ENCODE peak calls at places on chromosomes 1 and 21, in ten cellular contexts. K is cardiac fibroblast; C is IMR-90; H is CD8-positive, alpha-beta T cell; J is choroid plexus epithelial cell; O is neuronal stem cell; U is SJSA1; R is lung; Q is left ventricle myocardium inferior; M is pancreas. I is an unnamed sample.
A peak's percentile ranks its signal among the peaks of the same experiment; 100 is the strongest.

GRCh38 chr21:15730484-15731242 is 881 bp downstream of the USP25 start:
- DNase-seq in C (no peak), U (no peak), O (peak; percentile 30), Q (no peak), R (no peak), M (no peak), H (no peak), J (peak; percentile 23), K (no peak), I (no peak)

GRCh38 chr1:8437286-8437685 is 119.4 kb downstream of the SLC45A1 start:
- DNase-seq in K (no peak), M (no peak), Q (no peak), J (no peak), C (no peak), U (no peak), R (no peak), O (no peak), H (peak; percentile 13), I (no peak)

GRCh38 chr1:173802961-173803360 is 21.5 kb upstream of the DARS2 start:
- DNase-seq in U (no peak), C (no peak), K (no peak), J (no peak), R (no peak), H (no peak), Q (no peak), M (no peak), O (no peak), I (peak; percentile 23)

GRCh38 chr1:16207318-16208269 is 4.9 kb downstream of the ARHGEF19 start:
- DNase-seq in K (peak; percentile 22), J (no peak), U (no peak), Q (no peak), H (no peak), M (peak; percentile 49), R (no peak), C (no peak), O (no peak), I (no peak)

GRCh38 chr1:198686069-198686728 is 47.4 kb downstream of the PTPRC start:
- DNase-seq in O (peak; percentile 9), H (no peak), M (no peak), U (no peak), J (peak; percentile 70), Q (no peak), K (peak; percentile 64), C (peak; percentile 64), R (no peak), I (peak; percentile 74)

GRCh38 chr1:13517193-13517812 is 3.5 kb upstream of the LRRC38 start:
- DNase-seq in O (peak; percentile 37), H (no peak), K (peak; percentile 12), M (no peak), Q (no peak), U (no peak), J (peak; percentile 20), R (no peak), C (no peak), I (no peak)

GRCh38 chr1:22471078-22471477 is 19.4 kb downstream of the ZBTB40 start:
- DNase-seq in H (no peak), Q (peak; percentile 43), M (peak; percentile 37), O (no peak), K (peak; percentile 87), J (peak; percentile 77), R (peak; percentile 54), U (no peak), C (peak; percentile 54), I (peak; percentile 48)

GRCh38 chr1:165240486-165240885 is 116.0 kb downstream of the LMX1A start:
- DNase-seq in Q (no peak), J (no peak), C (no peak), R (no peak), H (no peak), U (no peak), M (no peak), K (no peak), O (no peak), I (no peak)

GRCh38 chr1:226678251-226678650 is 60.8 kb downstream of the ITPKB start:
- DNase-seq in K (no peak), J (no peak), M (no peak), C (no peak), R (no peak), Q (no peak), U (no peak), O (no peak), H (no peak), I (no peak)

GRCh38 chr1:68442822-68443556 is 6.8 kb downstream of the RPE65 start:
- DNase-seq in Q (no peak), K (peak; percentile 59), H (no peak), C (peak; percentile 82), R (no peak), M (peak; percentile 52), O (peak; percentile 21), J (peak; percentile 72), U (peak; percentile 52), I (peak; percentile 61)

GRCh38 chr1:90729484-90730246 is 12.6 kb upstream of the BARHL2 start:
- DNase-seq in J (no peak), U (no peak), M (no peak), R (no peak), K (no peak), C (no peak), O (no peak), H (no peak), Q (no peak), I (no peak)

GRCh38 chr1:92882817-92883216 is 51.0 kb downstream of the RPL5 start:
- DNase-seq in R (no peak), C (no peak), J (no peak), U (no peak), H (peak; percentile 72), K (no peak), O (no peak), Q (no peak), M (no peak), I (no peak)

GRCh38 chr1:33402234-33402633 is 28.7 kb downstream of the PHC2 start:
- DNase-seq in J (no peak), H (no peak), R (no peak), U (no peak), O (no peak), C (no peak), K (no peak), Q (no peak), M (no peak), I (no peak)
- H3K4me3 ChIP-seq in J (no peak overlapping the region), H (no peak overlapping the region), R (no peak overlapping the region), U (no peak overlapping the region), O (no peak overlapping the region), C (no peak overlapping the region), K (no peak overlapping the region), Q (no peak overlapping the region), M (no peak overlapping the region), I (no peak overlapping the region)

DNA sequence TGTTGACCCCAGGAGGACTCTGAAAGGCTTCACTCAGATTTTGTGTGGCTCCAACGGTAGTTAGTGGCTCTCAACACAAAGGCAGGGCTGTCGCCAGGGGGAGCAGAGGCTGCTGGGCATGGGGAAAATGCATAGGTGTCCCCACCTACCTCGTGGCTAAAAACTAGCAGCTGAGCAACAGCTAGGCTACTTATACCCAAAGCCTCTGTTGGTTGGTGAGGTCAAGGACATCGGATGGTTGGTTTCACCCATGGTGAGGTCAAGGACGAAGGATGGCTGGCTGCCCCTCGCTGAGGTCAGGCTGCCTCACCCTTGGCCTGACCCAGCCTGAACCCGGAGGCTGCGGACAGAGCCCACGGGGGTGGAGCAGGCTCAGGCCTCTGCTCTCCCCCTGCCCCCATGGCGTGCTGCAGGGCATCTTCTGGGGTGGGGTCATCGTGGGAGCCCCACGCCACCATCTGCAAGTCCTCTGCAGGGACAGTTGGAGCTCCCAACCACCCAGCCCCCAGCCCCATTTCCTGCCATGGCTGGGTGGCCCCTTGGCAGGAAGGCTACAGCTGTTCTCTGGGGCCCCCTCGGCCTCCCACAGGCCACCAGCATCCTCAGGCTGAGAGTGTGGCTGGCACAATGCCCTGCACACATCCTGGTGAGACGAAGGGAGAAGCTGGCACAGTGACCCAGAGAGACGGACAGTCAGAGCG is 8.5 kb upstream of the GNB1 start:
- DNase-seq in H (no peak), O (no peak), U (no peak), J (no peak), Q (no peak), M (no peak), C (no peak), K (no peak), R (no peak), I (no peak)
- H3K4me3 ChIP-seq in H (no peak overlapping the region), O (no peak overlapping the region), U (no peak overlapping the region), J (no peak overlapping the region), Q (no peak overlapping the region), M (no peak overlapping the region), C (no peak overlapping the region), K (no peak overlapping the region), R (no peak overlapping the region), I (no peak overlapping the region)

DNA sequence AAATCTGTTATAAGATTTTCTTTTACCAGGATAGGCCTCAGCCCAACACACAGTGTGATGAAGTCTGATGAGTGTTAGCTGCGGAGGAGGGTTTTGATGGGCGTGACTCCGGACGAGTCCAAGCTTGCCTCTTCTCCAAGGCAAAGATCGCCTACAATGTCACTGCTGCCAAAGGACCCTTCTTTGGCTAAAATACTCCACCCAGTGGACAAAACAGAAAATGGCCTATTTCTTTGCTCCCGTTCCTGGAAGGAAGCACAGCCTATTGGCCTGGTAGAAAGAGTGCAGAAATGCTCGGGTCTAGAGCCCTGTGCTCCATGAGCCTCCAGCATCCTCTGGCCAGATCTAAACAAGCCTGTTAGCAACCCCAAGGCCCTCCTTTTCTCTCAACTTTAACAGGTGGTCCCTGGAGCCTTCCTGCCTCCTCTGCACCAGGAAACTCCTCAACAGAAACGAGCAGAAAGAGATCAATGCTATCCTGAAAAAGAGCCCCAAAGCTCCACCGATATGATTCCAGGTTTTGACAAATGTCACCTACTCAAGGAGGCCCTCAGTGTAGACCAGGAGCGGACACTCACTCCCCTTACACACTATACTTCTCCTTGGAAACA is 3.4 kb upstream of the CASQ2 start:
- DNase-seq in U (peak; percentile 59), M (peak; percentile 74), C (peak; percentile 80), Q (peak; percentile 54), R (peak; percentile 52), H (no peak), K (peak; percentile 89), O (peak; percentile 76), J (peak; percentile 87), I (peak; percentile 83)
- H3K4me3 ChIP-seq in U (no peak overlapping the region), M (peak overlapping the region; percentile 2), C (no peak overlapping the region), Q (peak overlapping the region; percentile 41), R (no peak overlapping the region), H (no peak overlapping the region), K (no peak overlapping the region), O (no peak overlapping the region), J (no peak overlapping the region), I (no peak overlapping the region)

GRCh38 chr1:6957341-6957740 is 172.1 kb downstream of the CAMTA1 start:
- DNase-seq in M (no peak), R (no peak), Q (no peak), O (no peak), J (no peak), U (no peak), C (no peak), K (no peak), H (no peak), I (no peak)

GRCh38 chr1:6956488-6957159 is 171.4 kb downstream of the CAMTA1 start:
- DNase-seq in C (no peak), H (no peak), Q (no peak), M (no peak), J (no peak), K (no peak), U (no peak), O (no peak), R (no peak), I (no peak)

GRCh38 chr1:6959491-6959890 is 174.2 kb downstream of the CAMTA1 start:
- DNase-seq in C (no peak), U (no peak), O (no peak), J (no peak), M (no peak), Q (no peak), H (no peak), K (no peak), R (no peak), I (no peak)

GRCh38 chr1:6960291-6960758 is 175.1 kb downstream of the CAMTA1 start:
- DNase-seq in C (peak; percentile 45), Q (no peak), J (peak; percentile 16), U (no peak), H (no peak), K (peak; percentile 17), O (no peak), M (peak; percentile 56), R (no peak), I (no peak)

GRCh38 chr1:6958407-6958806 is 173.2 kb downstream of the CAMTA1 start:
- DNase-seq in C (peak; percentile 18), K (no peak), U (no peak), H (no peak), J (peak; percentile 54), M (no peak), O (no peak), R (no peak), Q (no peak), I (no peak)
- H3K4me3 ChIP-seq in C (no peak overlapping the region), K (no peak overlapping the region), U (no peak overlapping the region), H (no peak overlapping the region), J (no peak overlapping the region), M (no peak overlapping the region), O (no peak overlapping the region), R (no peak overlapping the region), Q (no peak overlapping the region), I (no peak overlapping the region)